ENCODE peak calls at places on chromosomes 7 and 10, in seven cellular contexts. P, I, W, F, R, T and M are unnamed samples.

GRCh38 chr10:3109196-3109595 is 41.8 kb downstream of the PFKP start:
- DNase-seq in P (no peak), I (no peak), W (no peak), F (no peak), R (no peak), T (no peak), M (no peak)

GRCh38 chr10:86334515-86335085 is 32.0 kb downstream of the GRID1 start:
- DNase-seq in P (no peak), I (no peak), W (peak), F (peak), R (peak), T (no peak), M (no peak)

GRCh38 chr7:137592232-137592896 is 248.8 kb upstream of the PTN start:
- DNase-seq in P (peak), I (peak), W (peak), F (peak), R (peak), T (peak), M (peak)

GRCh38 chr7:54542920-54543539 is 855 bp downstream of the VSTM2A start:
- DNase-seq in P (peak), I (peak), W (peak), F (peak), R (no peak), T (no peak), M (peak)

GRCh38 chr7:138000081-138000701 is 1.7 kb downstream of the CREB3L2 start:
- DNase-seq in P (peak), I (peak), W (peak), F (peak), R (peak), T (no peak), M (peak)

GRCh38 chr7:34756691-34757090 is 98.7 kb downstream of the NPSR1 start:
- DNase-seq in P (no peak), I (no peak), W (no peak), F (no peak), R (no peak), T (no peak), M (no peak)

GRCh38 chr10:7872041-7872442 is 53.7 kb downstream of the TAF3 start:
- DNase-seq in P (peak), I (peak), W (peak), F (no peak), R (peak), T (no peak), M (peak)

GRCh38 chr10:101103430-101103829 is 27.7 kb upstream of the TLX1 start:
- DNase-seq in P (no peak), I (no peak), W (no peak), F (no peak), R (no peak), T (no peak), M (no peak)

GRCh38 chr10:58107506-58107905 is 160.2 kb downstream of the IPMK start:
- DNase-seq in P (peak), I (no peak), W (no peak), F (no peak), R (no peak), T (no peak), M (peak)

GRCh38 chr7:121262221-121262620 is 66.6 kb upstream of the WNT16 start:
- DNase-seq in P (peak), I (no peak), W (no peak), F (no peak), R (no peak), T (no peak), M (no peak)

GRCh38 chr7:38655833-38656774 is 24.9 kb upstream of the AMPH start:
- DNase-seq in P (no peak), I (no peak), W (no peak), F (no peak), R (no peak), T (no peak), M (no peak)

GRCh38 chr10:29634764-29635625 is at the start of gene SVIL:
- DNase-seq in P (peak), I (no peak), W (peak), F (peak), R (peak), T (no peak), M (peak)

GRCh38 chr10:5981529-5981928 is 4.2 kb upstream of the IL15RA start:
- DNase-seq in P (no peak), I (no peak), W (no peak), F (no peak), R (no peak), T (peak), M (no peak)

GRCh38 chr7:119578116-119578515 is 694.9 kb upstream of the KCND2 start:
- DNase-seq in P (no peak), I (no peak), W (no peak), F (no peak), R (no peak), T (no peak), M (no peak)

GRCh38 chr10:66844176-66844947 is 81.5 kb upstream of the LRRTM3 start:
- DNase-seq in P (no peak), I (no peak), W (no peak), F (no peak), R (no peak), T (no peak), M (no peak)

GRCh38 chr10:59362991-59363390 is 642 bp upstream of the FAM13C start:
- DNase-seq in P (peak), I (peak), W (peak), F (peak), R (peak), T (peak), M (peak)

GRCh38 chr10:78215645-78216044 is 182.0 kb downstream of the RPS24 start:
- DNase-seq in P (peak), I (no peak), W (no peak), F (no peak), R (peak), T (no peak), M (peak)

GRCh38 chr7:32905175-32905662 is 13.7 kb upstream of the KBTBD2 start:
- DNase-seq in P (peak), I (peak), W (peak), F (peak), R (peak), T (peak), M (peak)

GRCh38 chr7:155803418-155804376 is 8.6 kb downstream of the SHH start:
- DNase-seq in P (no peak), I (no peak), W (peak), F (peak), R (peak), T (peak), M (no peak)

GRCh38 chr7:28411876-28412662 is at the start of gene CREB5:
- DNase-seq in P (peak), I (peak), W (peak), F (peak), R (no peak), T (no peak), M (peak)

GRCh38 chr7:66443946-66444345 is 184.7 kb upstream of the KCTD7 start:
- DNase-seq in P (no peak), I (no peak), W (no peak), F (no peak), R (no peak), T (no peak), M (no peak)

GRCh38 chr7:110994028-110994967 is 96.6 kb upstream of the LRRN3 start:
- DNase-seq in P (no peak), I (no peak), W (peak), F (no peak), R (no peak), T (no peak), M (no peak)

GRCh38 chr7:128872394-128872824 is 9.8 kb downstream of the ATP6V1F start:
- DNase-seq in P (no peak), I (no peak), W (peak), F (peak), R (peak), T (peak), M (no peak)

GRCh38 chr7:16891338-16891737 is 9.6 kb upstream of the AGR3 start:
- DNase-seq in P (peak), I (no peak), W (peak), F (peak), R (peak), T (no peak), M (peak)

GRCh38 chr7:29328050-29328449 is 133.5 kb downstream of the CHN2 start:
- DNase-seq in P (no peak), I (no peak), W (no peak), F (no peak), R (no peak), T (no peak), M (no peak)

GRCh38 chr7:151388430-151388829 is 21.4 kb downstream of the WDR86 start:
- DNase-seq in P (no peak), I (no peak), W (no peak), F (no peak), R (no peak), T (no peak), M (no peak)

GRCh38 chr7:124457841-124458240 is 307.8 kb downstream of the GPR37 start:
- DNase-seq in P (peak), I (no peak), W (no peak), F (no peak), R (no peak), T (no peak), M (peak)

GRCh38 chr7:141190467-141190866 is 116.6 kb downstream of the TMEM178B start:
- DNase-seq in P (no peak), I (no peak), W (no peak), F (no peak), R (no peak), T (no peak), M (no peak)

GRCh38 chr10:89129850-89130396 is 77.2 kb downstream of the CH25H start:
- DNase-seq in P (peak), I (no peak), W (no peak), F (no peak), R (peak), T (no peak), M (no peak)

GRCh38 chr10:1284076-1284475 is 227.9 kb downstream of the WDR37 start:
- DNase-seq in P (no peak), I (no peak), W (no peak), F (no peak), R (no peak), T (no peak), M (no peak)

GRCh38 chr7:97174308-97174707 is 56.8 kb downstream of the SDHAF3 start:
- DNase-seq in P (peak), I (no peak), W (no peak), F (no peak), R (no peak), T (no peak), M (no peak)

GRCh38 chr10:69860290-69860689 is 58.6 kb downstream of the COL13A1 start:
- DNase-seq in P (no peak), I (no peak), W (no peak), F (no peak), R (no peak), T (no peak), M (no peak)

GRCh38 chr7:125119559-125120115 is 190.0 kb upstream of the POT1 start:
- DNase-seq in P (no peak), I (no peak), W (no peak), F (no peak), R (no peak), T (no peak), M (no peak)

GRCh38 chr7:68103319-68103718 is 1106.7 kb downstream of the TYW1 start:
- DNase-seq in P (no peak), I (no peak), W (no peak), F (no peak), R (no peak), T (no peak), M (no peak)

GRCh38 chr10:79884006-79884405 is 57.5 kb downstream of the NUTM2E start:
- DNase-seq in P (no peak), I (no peak), W (no peak), F (no peak), R (no peak), T (no peak), M (no peak)

GRCh38 chr7:27996141-27996540 is 184.5 kb downstream of the JAZF1 start:
- DNase-seq in P (no peak), I (no peak), W (no peak), F (no peak), R (no peak), T (no peak), M (no peak)

DNA sequence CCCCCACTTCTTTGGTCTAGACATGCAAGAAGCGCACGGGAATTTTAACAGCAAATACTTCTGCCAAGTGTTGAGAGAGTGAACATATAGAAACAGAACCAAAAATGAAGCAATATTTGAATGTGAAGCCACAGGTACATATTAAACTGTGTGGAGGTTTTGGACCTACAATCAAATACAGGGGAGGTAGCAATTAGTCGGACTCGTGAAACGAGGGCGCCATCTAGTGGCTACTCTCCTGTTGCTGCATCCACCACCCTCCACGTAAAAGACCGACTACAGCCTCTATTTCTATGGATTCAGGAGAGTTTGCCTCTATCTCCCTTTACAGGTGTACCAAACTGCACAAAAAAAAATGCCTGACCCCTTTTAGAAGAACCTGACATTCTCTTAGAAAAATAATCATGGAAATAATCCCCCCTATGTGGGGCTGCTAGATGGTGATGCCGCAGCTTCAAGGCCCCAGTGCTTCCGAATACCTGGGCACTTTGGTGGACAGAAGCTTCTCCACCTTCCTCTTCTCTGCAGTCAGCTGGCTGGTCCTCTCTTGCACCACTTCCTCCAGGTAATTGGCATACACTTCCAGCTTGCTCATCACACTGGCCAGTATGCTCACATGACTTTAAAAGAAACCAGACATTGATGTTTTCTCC is 31.7 kb downstream of the TECTB start:
- DNase-seq in P (peak), I (peak), W (peak), F (peak), R (peak), T (peak), M (peak)
- H3K23ac ChIP-seq in P (no peak), I (no peak), W (no peak), F (no peak), R (no peak), T (no peak), M (no peak)

GRCh38 chr7:106671160-106671559 is 10.2 kb upstream of the CCDC71L start:
- DNase-seq in P (no peak), I (no peak), W (no peak), F (no peak), R (no peak), T (no peak), M (no peak)
- H3K23ac ChIP-seq in P (no peak), I (no peak), W (no peak), F (no peak), R (no peak), T (no peak), M (no peak)

GRCh38 chr7:18401757-18402156 is 93.8 kb upstream of the HDAC9 start:
- DNase-seq in P (no peak), I (no peak), W (no peak), F (no peak), R (no peak), T (no peak), M (no peak)
- H3K23ac ChIP-seq in P (no peak), I (no peak), W (no peak), F (no peak), R (no peak), T (no peak), M (no peak)

DNA sequence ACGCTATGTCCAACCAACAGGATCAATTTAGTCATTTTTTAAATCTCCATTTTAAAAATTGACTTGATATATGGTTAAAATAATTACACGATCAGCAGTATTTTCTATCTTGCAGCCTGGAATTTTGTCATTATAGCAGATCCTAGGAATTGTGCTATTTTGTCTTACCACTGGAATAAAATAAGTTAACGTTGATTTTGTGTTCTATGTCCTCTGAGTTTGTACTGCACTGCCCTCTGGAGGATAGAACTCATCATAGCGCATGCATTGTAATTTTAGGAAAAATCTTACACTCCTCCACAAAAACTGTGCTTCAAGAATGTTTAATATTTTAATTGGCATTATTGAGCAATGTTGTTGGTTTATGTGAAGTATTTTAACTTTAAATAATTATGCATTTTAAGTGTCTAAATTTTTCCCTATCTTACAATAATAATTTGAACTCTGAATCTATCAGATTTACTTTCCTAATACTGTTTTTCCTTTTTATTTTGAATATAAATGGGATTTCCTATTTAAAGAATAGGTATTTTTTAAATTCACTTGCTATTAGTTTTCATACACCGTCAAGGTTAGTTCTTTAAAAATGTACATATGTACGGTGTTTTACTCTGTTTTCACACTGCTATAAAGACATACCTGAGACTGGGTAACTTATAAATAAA is 220.1 kb downstream of the PPP1R3A start:
- DNase-seq in P (peak), I (peak), W (peak), F (no peak), R (peak), T (no peak), M (peak)
- H3K23ac ChIP-seq in P (no peak), I (no peak), W (no peak), F (no peak), R (no peak), T (no peak), M (no peak)